ENCODE peak calls at places on chromosomes 6 and 20, in eight cellular contexts. J, U, D, K, P, R, L and Z are unnamed samples.

GRCh38 chr20:62170536-62170935 is 12.3 kb upstream of the MTG2 start:
- DNase-seq in J (no peak), U (no peak), D (no peak), K (no peak), P (no peak), R (no peak), L (no peak), Z (no peak)

GRCh38 chr6:112501705-112502104 is 154.6 kb downstream of the RFPL4B start:
- DNase-seq in J (no peak), U (peak), D (no peak), K (no peak), P (peak), R (peak), L (peak), Z (no peak)

GRCh38 chr6:69985180-69985579 is 118.8 kb downstream of the COL19A1 start:
- DNase-seq in J (no peak), U (no peak), D (no peak), K (no peak), P (no peak), R (no peak), L (no peak), Z (no peak)

GRCh38 chr20:59405819-59406218 is 105.4 kb downstream of the EDN3 start:
- DNase-seq in J (no peak), U (no peak), D (no peak), K (no peak), P (no peak), R (no peak), L (no peak), Z (no peak)

GRCh38 chr6:124011180-124011579 is 207.5 kb downstream of the NKAIN2 start:
- DNase-seq in J (no peak), U (no peak), D (no peak), K (no peak), P (no peak), R (no peak), L (no peak), Z (no peak)

GRCh38 chr6:149567194-149567586 is 1.0 kb downstream of the GINM1 start:
- DNase-seq in J (no peak), U (no peak), D (no peak), K (no peak), P (no peak), R (no peak), L (no peak), Z (no peak)

GRCh38 chr20:10946124-10946880 is 272.5 kb upstream of the JAG1 start:
- DNase-seq in J (no peak), U (no peak), D (no peak), K (no peak), P (no peak), R (no peak), L (no peak), Z (no peak)

GRCh38 chr20:48769111-48769879 is 58.5 kb downstream of the PREX1 start:
- DNase-seq in J (no peak), U (peak), D (no peak), K (peak), P (no peak), R (no peak), L (no peak), Z (peak)

GRCh38 chr20:20373046-20373706 is 5.3 kb downstream of the INSM1 start:
- DNase-seq in J (peak), U (peak), D (peak), K (no peak), P (no peak), R (no peak), L (no peak), Z (no peak)

GRCh38 chr6:8082954-8083858 is 19.0 kb upstream of the BLOC1S5 start:
- DNase-seq in J (peak), U (peak), D (peak), K (no peak), P (no peak), R (no peak), L (peak), Z (no peak)

GRCh38 chr6:17417817-17418216 is 24.4 kb downstream of the CAP2 start:
- DNase-seq in J (peak), U (peak), D (no peak), K (no peak), P (no peak), R (no peak), L (peak), Z (no peak)

GRCh38 chr20:38609828-38610227 is 8.2 kb downstream of the ARHGAP40 start:
- DNase-seq in J (no peak), U (no peak), D (no peak), K (no peak), P (no peak), R (no peak), L (no peak), Z (no peak)

GRCh38 chr6:148509152-148509571 is 166.5 kb downstream of the SASH1 start:
- DNase-seq in J (peak), U (peak), D (no peak), K (no peak), P (no peak), R (no peak), L (no peak), Z (no peak)

GRCh38 chr6:3281669-3282460 is 23.1 kb downstream of the PSMG4 start:
- DNase-seq in J (peak), U (peak), D (no peak), K (no peak), P (no peak), R (no peak), L (peak), Z (no peak)

GRCh38 chr6:112160745-112161144 is 73.4 kb downstream of the FAM229B start:
- DNase-seq in J (no peak), U (no peak), D (no peak), K (no peak), P (no peak), R (no peak), L (no peak), Z (no peak)

GRCh38 chr6:159068904-159069578 is 24.2 kb upstream of the TAGAP start:
- DNase-seq in J (no peak), U (no peak), D (no peak), K (no peak), P (no peak), R (no peak), L (no peak), Z (no peak)

GRCh38 chr6:41560440-41561192 is 14.4 kb downstream of the FOXP4 start:
- DNase-seq in J (no peak), U (peak), D (no peak), K (peak), P (peak), R (peak), L (peak), Z (peak)

GRCh38 chr20:50050660-50051308 is 62.2 kb downstream of the UBE2V1 start:
- DNase-seq in J (no peak), U (no peak), D (no peak), K (no peak), P (no peak), R (no peak), L (no peak), Z (no peak)

GRCh38 chr6:24778878-24779277 is 4.1 kb downstream of the GMNN start:
- DNase-seq in J (no peak), U (no peak), D (no peak), K (no peak), P (no peak), R (no peak), L (no peak), Z (no peak)

GRCh38 chr6:150241751-150242150 is 98.9 kb downstream of the PPP1R14C start:
- DNase-seq in J (no peak), U (no peak), D (no peak), K (peak), P (no peak), R (no peak), L (no peak), Z (no peak)

GRCh38 chr6:76835289-76835688 is 628.0 kb downstream of the HTR1B start:
- DNase-seq in J (no peak), U (no peak), D (no peak), K (no peak), P (no peak), R (no peak), L (no peak), Z (no peak)

GRCh38 chr6:163010145-163010544 is 282.4 kb downstream of the PACRG start:
- DNase-seq in J (no peak), U (no peak), D (no peak), K (no peak), P (no peak), R (no peak), L (no peak), Z (no peak)

GRCh38 chr6:57190140-57190539 is 18.0 kb downstream of the BAG2 start:
- DNase-seq in J (peak), U (peak), D (no peak), K (no peak), P (no peak), R (no peak), L (peak), Z (no peak)

GRCh38 chr6:33746036-33746600 is 587 bp downstream of the IP6K3 start:
- DNase-seq in J (peak), U (peak), D (no peak), K (no peak), P (peak), R (peak), L (peak), Z (no peak)

GRCh38 chr6:163054641-163055040 is 326.9 kb downstream of the PACRG start:
- DNase-seq in J (no peak), U (no peak), D (no peak), K (no peak), P (no peak), R (no peak), L (no peak), Z (no peak)